ENCODE peak calls at places on chromosomes 5 and 9, in nine cellular contexts. One of them, this sample, is unnamed.

GRCh38 chr9:31776471-31776870 is 608.0 kb upstream of the ACO1 start:
- DNase-seq in tibial nerve: no peak
- DNase-seq in HCT116: no peak
- DNase-seq in IMR-90: no peak
- DNase-seq in GM12891: no peak
- DNase-seq in body of pancreas: peak
- DNase-seq in uterus: peak
- DNase-seq in sigmoid colon: no peak
- DNase-seq in K562: no peak
- DNase-seq in this sample: no peak

GRCh38 chr9:112854657-112855056 is 36.0 kb downstream of the SLC46A2 start:
- DNase-seq in K562: no peak
- DNase-seq in tibial nerve: no peak
- DNase-seq in GM12891: no peak
- DNase-seq in uterus: no peak
- DNase-seq in HCT116: no peak
- DNase-seq in IMR-90: no peak
- DNase-seq in sigmoid colon: no peak
- DNase-seq in body of pancreas: no peak
- DNase-seq in this sample: no peak

GRCh38 chr5:109191153-109191558 is 218.6 kb downstream of the PJA2 start:
- DNase-seq in IMR-90: peak
- DNase-seq in uterus: no peak
- DNase-seq in K562: peak
- DNase-seq in GM12891: no peak
- DNase-seq in sigmoid colon: no peak
- DNase-seq in tibial nerve: no peak
- DNase-seq in HCT116: peak
- DNase-seq in body of pancreas: no peak
- DNase-seq in this sample: no peak

GRCh38 chr5:31329722-31330121 is 136.2 kb downstream of the CDH6 start:
- DNase-seq in tibial nerve: no peak
- DNase-seq in body of pancreas: no peak
- DNase-seq in K562: no peak
- DNase-seq in uterus: no peak
- DNase-seq in HCT116: no peak
- DNase-seq in IMR-90: peak
- DNase-seq in sigmoid colon: no peak
- DNase-seq in GM12891: no peak
- DNase-seq in this sample: no peak

GRCh38 chr9:89797970-89798369 is 193.2 kb downstream of the GADD45G start:
- DNase-seq in K562: no peak
- DNase-seq in uterus: no peak
- DNase-seq in body of pancreas: peak
- DNase-seq in GM12891: no peak
- DNase-seq in IMR-90: no peak
- DNase-seq in tibial nerve: no peak
- DNase-seq in HCT116: no peak
- DNase-seq in sigmoid colon: no peak
- DNase-seq in this sample: no peak

GRCh38 chr9:37197158-37198033 is 77.0 kb downstream of the ZCCHC7 start:
- DNase-seq in tibial nerve: no peak
- DNase-seq in body of pancreas: no peak
- DNase-seq in HCT116: no peak
- DNase-seq in sigmoid colon: no peak
- DNase-seq in IMR-90: peak
- DNase-seq in uterus: no peak
- DNase-seq in GM12891: no peak
- DNase-seq in K562: peak
- DNase-seq in this sample: no peak

GRCh38 chr5:156147251-156147947 is 179.6 kb upstream of the SGCD start:
- DNase-seq in uterus: no peak
- DNase-seq in sigmoid colon: no peak
- DNase-seq in GM12891: no peak
- DNase-seq in IMR-90: peak
- DNase-seq in K562: no peak
- DNase-seq in tibial nerve: no peak
- DNase-seq in HCT116: no peak
- DNase-seq in body of pancreas: no peak
- DNase-seq in this sample: no peak

GRCh38 chr9:36204906-36205547 is 14.3 kb downstream of the CLTA start:
- DNase-seq in sigmoid colon: peak
- DNase-seq in tibial nerve: no peak
- DNase-seq in HCT116: no peak
- DNase-seq in body of pancreas: peak
- DNase-seq in K562: no peak
- DNase-seq in IMR-90: no peak
- DNase-seq in uterus: no peak
- DNase-seq in GM12891: no peak
- DNase-seq in this sample: no peak

GRCh38 chr5:41433552-41434181 is 76.7 kb downstream of the PLCXD3 start:
- DNase-seq in body of pancreas: peak
- DNase-seq in GM12891: no peak
- DNase-seq in IMR-90: peak
- DNase-seq in K562: peak
- DNase-seq in sigmoid colon: no peak
- DNase-seq in tibial nerve: no peak
- DNase-seq in uterus: no peak
- DNase-seq in HCT116: no peak
- DNase-seq in this sample: no peak

GRCh38 chr9:137305788-137306545 is 3.9 kb upstream of the NRARP start:
- DNase-seq in tibial nerve: no peak
- DNase-seq in body of pancreas: peak
- DNase-seq in GM12891: no peak
- DNase-seq in IMR-90: no peak
- DNase-seq in sigmoid colon: no peak
- DNase-seq in HCT116: no peak
- DNase-seq in K562: no peak
- DNase-seq in uterus: peak
- DNase-seq in this sample: no peak

GRCh38 chr9:137303031-137303892 is 1.2 kb upstream of the NRARP start:
- DNase-seq in HCT116: no peak
- DNase-seq in GM12891: no peak
- DNase-seq in tibial nerve: no peak
- DNase-seq in K562: no peak
- DNase-seq in IMR-90: no peak
- DNase-seq in sigmoid colon: peak
- DNase-seq in body of pancreas: peak
- DNase-seq in uterus: no peak
- DNase-seq in this sample: no peak

GRCh38 chr9:137303893-137304382 is 1.9 kb upstream of the NRARP start:
- DNase-seq in IMR-90: no peak
- DNase-seq in HCT116: no peak
- DNase-seq in GM12891: no peak
- DNase-seq in body of pancreas: no peak
- DNase-seq in sigmoid colon: no peak
- DNase-seq in uterus: no peak
- DNase-seq in tibial nerve: no peak
- DNase-seq in K562: no peak
- DNase-seq in this sample: no peak

GRCh38 chr9:137305060-137305787 is 3.2 kb upstream of the NRARP start:
- DNase-seq in GM12891: peak
- DNase-seq in sigmoid colon: no peak
- DNase-seq in body of pancreas: peak
- DNase-seq in HCT116: no peak
- DNase-seq in K562: no peak
- DNase-seq in IMR-90: no peak
- DNase-seq in tibial nerve: no peak
- DNase-seq in uterus: peak
- DNase-seq in this sample: no peak

GRCh38 chr9:137304383-137305059 is 2.5 kb upstream of the NRARP start:
- DNase-seq in sigmoid colon: no peak
- DNase-seq in uterus: no peak
- DNase-seq in body of pancreas: no peak
- DNase-seq in HCT116: no peak
- DNase-seq in IMR-90: no peak
- DNase-seq in GM12891: no peak
- DNase-seq in K562: no peak
- DNase-seq in tibial nerve: no peak
- DNase-seq in this sample: no peak
- TF ChIP-seq POLR2A in sigmoid colon: no peak
- TF ChIP-seq POLR2A in uterus: no peak
- TF ChIP-seq POLR2A in body of pancreas: no peak
- TF ChIP-seq POLR2A in HCT116: no peak
- TF ChIP-seq POLR2A in IMR-90: no peak
- TF ChIP-seq POLR2A in GM12891: no peak
- TF ChIP-seq POLR2A in K562: no peak
- TF ChIP-seq POLR2A in tibial nerve: no peak
- TF ChIP-seq POLR2A in this sample: no peak

GRCh38 chr9:131270171-131271015 is 5.9 kb downstream of the FAM78A start:
- DNase-seq in K562: peak
- DNase-seq in tibial nerve: peak
- DNase-seq in IMR-90: no peak
- DNase-seq in HCT116: no peak
- DNase-seq in sigmoid colon: peak
- DNase-seq in GM12891: no peak
- DNase-seq in uterus: peak
- DNase-seq in body of pancreas: peak
- DNase-seq in this sample: no peak
- TF ChIP-seq POLR2A in K562: no peak
- TF ChIP-seq POLR2A in tibial nerve: no peak
- TF ChIP-seq POLR2A in IMR-90: no peak
- TF ChIP-seq POLR2A in HCT116: no peak
- TF ChIP-seq POLR2A in sigmoid colon: no peak
- TF ChIP-seq POLR2A in GM12891: no peak
- TF ChIP-seq POLR2A in uterus: no peak
- TF ChIP-seq POLR2A in body of pancreas: no peak
- TF ChIP-seq POLR2A in this sample: no peak

GRCh38 chr5:159773062-159773924 is 143.0 kb upstream of the ADRA1B start:
- DNase-seq in GM12891: peak
- DNase-seq in uterus: peak
- DNase-seq in tibial nerve: peak
- DNase-seq in K562: peak
- DNase-seq in sigmoid colon: peak
- DNase-seq in IMR-90: peak
- DNase-seq in body of pancreas: peak
- DNase-seq in HCT116: peak
- DNase-seq in this sample: peak
- TF ChIP-seq POLR2A in GM12891: no peak
- TF ChIP-seq POLR2A in uterus: peak
- TF ChIP-seq POLR2A in tibial nerve: no peak
- TF ChIP-seq POLR2A in K562: no peak
- TF ChIP-seq POLR2A in sigmoid colon: no peak
- TF ChIP-seq POLR2A in IMR-90: peak
- TF ChIP-seq POLR2A in body of pancreas: peak
- TF ChIP-seq POLR2A in HCT116: no peak
- TF ChIP-seq POLR2A in this sample: no peak

GRCh38 chr5:96699186-96699820 is 37.1 kb downstream of the CAST start:
- DNase-seq in GM12891: no peak
- DNase-seq in tibial nerve: no peak
- DNase-seq in K562: peak
- DNase-seq in HCT116: no peak
- DNase-seq in uterus: no peak
- DNase-seq in sigmoid colon: no peak
- DNase-seq in IMR-90: peak
- DNase-seq in body of pancreas: no peak
- DNase-seq in this sample: no peak

GRCh38 chr5:96706433-96707111 is 44.4 kb downstream of the CAST start:
- DNase-seq in IMR-90: no peak
- DNase-seq in GM12891: no peak
- DNase-seq in uterus: no peak
- DNase-seq in K562: no peak
- DNase-seq in HCT116: no peak
- DNase-seq in sigmoid colon: no peak
- DNase-seq in body of pancreas: no peak
- DNase-seq in tibial nerve: no peak
- DNase-seq in this sample: no peak

GRCh38 chr5:96703384-96703910 is 41.3 kb downstream of the CAST start:
- DNase-seq in K562: no peak
- DNase-seq in HCT116: no peak
- DNase-seq in uterus: no peak
- DNase-seq in IMR-90: no peak
- DNase-seq in tibial nerve: no peak
- DNase-seq in body of pancreas: peak
- DNase-seq in GM12891: no peak
- DNase-seq in sigmoid colon: no peak
- DNase-seq in this sample: no peak

GRCh38 chr5:96703985-96704384 is 41.8 kb downstream of the CAST start:
- DNase-seq in IMR-90: peak
- DNase-seq in tibial nerve: no peak
- DNase-seq in GM12891: no peak
- DNase-seq in sigmoid colon: no peak
- DNase-seq in body of pancreas: no peak
- DNase-seq in HCT116: no peak
- DNase-seq in K562: no peak
- DNase-seq in uterus: no peak
- DNase-seq in this sample: no peak

GRCh38 chr5:96702503-96703383 is 40.6 kb downstream of the CAST start:
- DNase-seq in body of pancreas: peak
- DNase-seq in sigmoid colon: peak
- DNase-seq in IMR-90: peak
- DNase-seq in HCT116: peak
- DNase-seq in tibial nerve: peak
- DNase-seq in GM12891: peak
- DNase-seq in K562: peak
- DNase-seq in uterus: peak
- DNase-seq in this sample: peak
- TF ChIP-seq POLR2A in body of pancreas: peak
- TF ChIP-seq POLR2A in sigmoid colon: peak
- TF ChIP-seq POLR2A in IMR-90: peak
- TF ChIP-seq POLR2A in HCT116: no peak
- TF ChIP-seq POLR2A in tibial nerve: peak
- TF ChIP-seq POLR2A in GM12891: no peak
- TF ChIP-seq POLR2A in K562: peak
- TF ChIP-seq POLR2A in uterus: peak
- TF ChIP-seq POLR2A in this sample: peak